ENCODE peak calls at places on chromosome 17, in eight cellular contexts. One of them, this sample, is unnamed.
A peak's percentile ranks its signal among the peaks of the same experiment; 100 is the strongest.

GRCh38 chr17:64354396-64354795 is 36.3 kb downstream of the PECAM1 start:
- DNase-seq in OCI-LY7: no peak
- DNase-seq in SJSA1: no peak
- DNase-seq in Karpas-422: no peak
- DNase-seq in tibial artery: peak; percentile 24
- DNase-seq in neuronal stem cell: no peak
- DNase-seq in fibroblast of lung: no peak
- DNase-seq in mesenchymal stem cell: no peak
- DNase-seq in this sample: no peak

GRCh38 chr17:58224315-58224714 is 5.3 kb upstream of the MKS1 start:
- DNase-seq in OCI-LY7: no peak
- DNase-seq in SJSA1: no peak
- DNase-seq in Karpas-422: no peak
- DNase-seq in tibial artery: no peak
- DNase-seq in neuronal stem cell: no peak
- DNase-seq in fibroblast of lung: peak; percentile 11
- DNase-seq in mesenchymal stem cell: peak; percentile 36
- DNase-seq in this sample: no peak

GRCh38 chr17:6796887-6797490 is 21.0 kb downstream of the FBXO39 start:
- DNase-seq in OCI-LY7: no peak
- DNase-seq in SJSA1: no peak
- DNase-seq in Karpas-422: no peak
- DNase-seq in tibial artery: no peak
- DNase-seq in neuronal stem cell: no peak
- DNase-seq in fibroblast of lung: no peak
- DNase-seq in mesenchymal stem cell: no peak
- DNase-seq in this sample: no peak

GRCh38 chr17:41518789-41519449 is at the start of gene KRT15:
- DNase-seq in OCI-LY7: no peak
- DNase-seq in SJSA1: no peak
- DNase-seq in Karpas-422: no peak
- DNase-seq in tibial artery: no peak
- DNase-seq in neuronal stem cell: no peak
- DNase-seq in fibroblast of lung: no peak
- DNase-seq in mesenchymal stem cell: no peak
- DNase-seq in this sample: peak; percentile 15

GRCh38 chr17:61405686-61406542 is 6.3 kb downstream of the TBX2 start:
- DNase-seq in OCI-LY7: no peak
- DNase-seq in SJSA1: no peak
- DNase-seq in Karpas-422: no peak
- DNase-seq in tibial artery: peak; percentile 67
- DNase-seq in neuronal stem cell: no peak
- DNase-seq in fibroblast of lung: peak; percentile 52
- DNase-seq in mesenchymal stem cell: no peak
- DNase-seq in this sample: no peak

GRCh38 chr17:32323784-32324590 is 18.0 kb downstream of the C17orf75 start:
- DNase-seq in OCI-LY7: no peak
- DNase-seq in SJSA1: peak; percentile 52
- DNase-seq in Karpas-422: no peak
- DNase-seq in tibial artery: no peak
- DNase-seq in neuronal stem cell: peak; percentile 39
- DNase-seq in fibroblast of lung: no peak
- DNase-seq in mesenchymal stem cell: peak; percentile 51
- DNase-seq in this sample: no peak

GRCh38 chr17:80279895-80280294 is 19.2 kb downstream of the RNF213 start:
- DNase-seq in OCI-LY7: no peak
- DNase-seq in SJSA1: no peak
- DNase-seq in Karpas-422: no peak
- DNase-seq in tibial artery: no peak
- DNase-seq in neuronal stem cell: no peak
- DNase-seq in fibroblast of lung: peak; percentile 65
- DNase-seq in mesenchymal stem cell: peak; percentile 58
- DNase-seq in this sample: peak; percentile 73

GRCh38 chr17:49964539-49965521 is 4.2 kb upstream of the DLX4 start:
- DNase-seq in OCI-LY7: no peak
- DNase-seq in SJSA1: no peak
- DNase-seq in Karpas-422: no peak
- DNase-seq in tibial artery: no peak
- DNase-seq in neuronal stem cell: no peak
- DNase-seq in fibroblast of lung: peak; percentile 11
- DNase-seq in mesenchymal stem cell: peak; percentile 17
- DNase-seq in this sample: no peak

GRCh38 chr17:81710514-81711308 is 1.4 kb upstream of the SLC25A10 start:
- DNase-seq in OCI-LY7: peak; percentile 34
- DNase-seq in SJSA1: no peak
- DNase-seq in Karpas-422: no peak
- DNase-seq in tibial artery: no peak
- DNase-seq in neuronal stem cell: no peak
- DNase-seq in fibroblast of lung: no peak
- DNase-seq in mesenchymal stem cell: peak; percentile 36
- DNase-seq in this sample: no peak

GRCh38 chr17:60493847-60494321 is 32.2 kb downstream of the APPBP2 start:
- DNase-seq in OCI-LY7: no peak
- DNase-seq in SJSA1: no peak
- DNase-seq in Karpas-422: no peak
- DNase-seq in tibial artery: no peak
- DNase-seq in neuronal stem cell: no peak
- DNase-seq in fibroblast of lung: no peak
- DNase-seq in mesenchymal stem cell: peak; percentile 78
- DNase-seq in this sample: no peak

GRCh38 chr17:7220593-7221280 is 999 bp downstream of the ACADVL start:
- DNase-seq in OCI-LY7: peak; percentile 74
- DNase-seq in SJSA1: peak; percentile 59
- DNase-seq in Karpas-422: peak; percentile 89
- DNase-seq in tibial artery: no peak
- DNase-seq in neuronal stem cell: no peak
- DNase-seq in fibroblast of lung: peak; percentile 67
- DNase-seq in mesenchymal stem cell: peak; percentile 67
- DNase-seq in this sample: peak; percentile 65

GRCh38 chr17:50569592-50569991 is 9.1 kb downstream of the CACNA1G start:
- DNase-seq in OCI-LY7: no peak
- DNase-seq in SJSA1: no peak
- DNase-seq in Karpas-422: no peak
- DNase-seq in tibial artery: no peak
- DNase-seq in neuronal stem cell: no peak
- DNase-seq in fibroblast of lung: no peak
- DNase-seq in mesenchymal stem cell: no peak
- DNase-seq in this sample: no peak

GRCh38 chr17:28926366-28926765 is 23.5 kb upstream of the DHRS13 start:
- DNase-seq in OCI-LY7: no peak
- DNase-seq in SJSA1: no peak
- DNase-seq in Karpas-422: no peak
- DNase-seq in tibial artery: no peak
- DNase-seq in neuronal stem cell: no peak
- DNase-seq in fibroblast of lung: no peak
- DNase-seq in mesenchymal stem cell: no peak
- DNase-seq in this sample: no peak
- H3K36me3 ChIP-seq in OCI-LY7: peaks cover 97% of the 10 kb centered on the region
- H3K36me3 ChIP-seq in SJSA1: peaks cover 71% of the 10 kb centered on the region
- H3K36me3 ChIP-seq in Karpas-422: peaks cover 54% of the 10 kb centered on the region
- H3K36me3 ChIP-seq in tibial artery: peaks cover 37% of the 10 kb centered on the region
- H3K36me3 ChIP-seq in neuronal stem cell: peaks cover 21% of the 10 kb centered on the region
- H3K36me3 ChIP-seq in fibroblast of lung: peaks cover 5% of the 10 kb centered on the region
- H3K36me3 ChIP-seq in mesenchymal stem cell: peaks cover 24% of the 10 kb centered on the region
- H3K36me3 ChIP-seq in this sample: peaks cover 6% of the 10 kb centered on the region

DNA sequence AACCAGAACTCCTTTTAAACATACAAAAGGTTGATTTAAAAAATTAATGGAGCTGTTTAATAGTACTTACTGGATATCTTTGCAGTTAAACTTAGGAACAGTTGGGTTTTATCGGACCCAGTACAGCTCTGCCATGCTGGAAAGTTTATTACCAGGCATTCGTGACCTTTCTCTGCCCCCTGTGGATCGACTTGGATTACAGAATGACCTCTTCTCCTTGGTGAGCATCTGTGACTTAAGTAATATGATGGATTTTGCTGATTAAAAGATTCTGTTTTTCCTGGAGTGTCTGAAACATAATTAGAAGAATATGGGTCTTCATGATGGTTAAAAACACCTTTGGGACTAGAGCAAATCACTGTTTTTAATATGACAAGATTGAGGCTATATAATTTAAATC is 45.9 kb upstream of the KPNB1 start:
- DNase-seq in OCI-LY7: no peak
- DNase-seq in SJSA1: no peak
- DNase-seq in Karpas-422: peak; percentile 31
- DNase-seq in tibial artery: no peak
- DNase-seq in neuronal stem cell: no peak
- DNase-seq in fibroblast of lung: no peak
- DNase-seq in mesenchymal stem cell: no peak
- DNase-seq in this sample: no peak
- H3K36me3 ChIP-seq in OCI-LY7: peaks cover 76% of the 10 kb centered on the region
- H3K36me3 ChIP-seq in SJSA1: peaks cover 74% of the 10 kb centered on the region
- H3K36me3 ChIP-seq in Karpas-422: peaks cover 37% of the 10 kb centered on the region
- H3K36me3 ChIP-seq in tibial artery: peaks cover 46% of the 10 kb centered on the region
- H3K36me3 ChIP-seq in neuronal stem cell: peaks cover 14% of the 10 kb centered on the region
- H3K36me3 ChIP-seq in fibroblast of lung: peaks cover 9% of the 10 kb centered on the region
- H3K36me3 ChIP-seq in mesenchymal stem cell: peaks cover 29% of the 10 kb centered on the region
- H3K36me3 ChIP-seq in this sample: peaks cover 3% of the 10 kb centered on the region

DNA sequence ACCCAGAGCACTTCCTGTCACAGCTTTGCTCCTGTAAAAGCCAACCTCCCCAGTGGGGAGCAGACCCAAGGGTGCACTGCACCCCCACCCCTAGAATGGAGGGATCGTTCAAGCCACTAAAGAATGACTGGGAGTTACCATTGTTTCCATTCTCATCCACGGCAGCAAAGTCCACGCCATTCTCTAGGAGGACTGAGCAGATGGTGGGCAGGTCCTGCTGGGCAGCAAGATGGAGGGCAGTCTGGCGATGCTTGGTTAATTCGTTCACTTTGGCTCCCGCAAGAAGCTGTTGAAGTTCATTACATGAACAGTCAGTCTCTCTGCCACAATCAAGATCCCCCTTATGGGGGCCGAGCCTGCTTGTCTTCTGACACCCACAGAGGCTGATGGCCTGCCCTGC is 30.8 kb downstream of the CYB5D2 start:
- DNase-seq in OCI-LY7: no peak
- DNase-seq in SJSA1: no peak
- DNase-seq in Karpas-422: no peak
- DNase-seq in tibial artery: no peak
- DNase-seq in neuronal stem cell: no peak
- DNase-seq in fibroblast of lung: no peak
- DNase-seq in mesenchymal stem cell: no peak
- DNase-seq in this sample: no peak
- H3K36me3 ChIP-seq in OCI-LY7: peaks cover 100% of the 10 kb centered on the region
- H3K36me3 ChIP-seq in SJSA1: peaks cover 97% of the 10 kb centered on the region
- H3K36me3 ChIP-seq in Karpas-422: peaks cover 42% of the 10 kb centered on the region
- H3K36me3 ChIP-seq in tibial artery: peaks cover 95% of the 10 kb centered on the region
- H3K36me3 ChIP-seq in neuronal stem cell: peaks cover 79% of the 10 kb centered on the region
- H3K36me3 ChIP-seq in fibroblast of lung: peaks cover 48% of the 10 kb centered on the region
- H3K36me3 ChIP-seq in mesenchymal stem cell: peaks cover 90% of the 10 kb centered on the region
- H3K36me3 ChIP-seq in this sample: peaks cover 100% of the 10 kb centered on the region

GRCh38 chr17:75491680-75492079 is 23.7 kb downstream of the CASKIN2 start:
- DNase-seq in OCI-LY7: no peak
- DNase-seq in SJSA1: no peak
- DNase-seq in Karpas-422: no peak
- DNase-seq in tibial artery: no peak
- DNase-seq in neuronal stem cell: no peak
- DNase-seq in fibroblast of lung: no peak
- DNase-seq in mesenchymal stem cell: no peak
- DNase-seq in this sample: no peak

GRCh38 chr17:75493476-75494129 is 21.7 kb downstream of the CASKIN2 start:
- DNase-seq in OCI-LY7: no peak
- DNase-seq in SJSA1: no peak
- DNase-seq in Karpas-422: no peak
- DNase-seq in tibial artery: no peak
- DNase-seq in neuronal stem cell: no peak
- DNase-seq in fibroblast of lung: no peak
- DNase-seq in mesenchymal stem cell: no peak
- DNase-seq in this sample: no peak

GRCh38 chr17:75494326-75494877 is 20.9 kb downstream of the CASKIN2 start:
- DNase-seq in OCI-LY7: no peak
- DNase-seq in SJSA1: peak; percentile 85
- DNase-seq in Karpas-422: no peak
- DNase-seq in tibial artery: no peak
- DNase-seq in neuronal stem cell: no peak
- DNase-seq in fibroblast of lung: no peak
- DNase-seq in mesenchymal stem cell: no peak
- DNase-seq in this sample: no peak

GRCh38 chr17:75490953-75491649 is 24.2 kb downstream of the CASKIN2 start:
- DNase-seq in OCI-LY7: no peak
- DNase-seq in SJSA1: no peak
- DNase-seq in Karpas-422: no peak
- DNase-seq in tibial artery: no peak
- DNase-seq in neuronal stem cell: no peak
- DNase-seq in fibroblast of lung: no peak
- DNase-seq in mesenchymal stem cell: no peak
- DNase-seq in this sample: no peak

DNA sequence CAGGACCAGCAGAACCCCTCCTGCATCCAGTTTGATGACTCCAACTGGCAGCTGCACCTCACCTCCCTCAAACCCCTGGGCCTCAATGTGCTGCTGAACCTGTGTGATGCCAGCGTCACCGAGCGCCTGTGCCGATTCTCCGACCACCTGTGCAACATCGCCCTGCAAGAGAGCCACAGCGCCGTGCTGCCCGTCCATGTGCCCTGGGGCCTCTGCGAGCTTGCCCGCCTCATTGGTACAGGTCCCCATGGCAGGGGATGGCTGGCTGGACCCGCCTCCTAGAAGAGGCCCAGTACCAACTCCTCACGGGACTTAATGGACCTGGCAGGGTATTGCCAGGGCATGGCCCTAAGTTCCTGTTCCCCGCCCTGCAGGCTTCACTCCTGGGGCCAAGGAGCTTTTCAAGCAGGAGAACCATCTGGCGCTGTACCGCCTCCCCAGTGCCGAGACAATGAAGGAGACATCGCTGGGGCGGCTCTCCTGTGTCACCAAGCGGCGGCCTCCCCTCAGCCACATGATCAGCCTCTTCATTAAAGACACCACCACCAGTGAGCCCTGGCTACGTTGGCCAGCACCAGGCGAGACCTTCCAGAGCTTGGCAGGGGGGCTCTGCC is 22.7 kb downstream of the CASKIN2 start:
- DNase-seq in OCI-LY7: no peak
- DNase-seq in SJSA1: no peak
- DNase-seq in Karpas-422: no peak
- DNase-seq in tibial artery: no peak
- DNase-seq in neuronal stem cell: no peak
- DNase-seq in fibroblast of lung: no peak
- DNase-seq in mesenchymal stem cell: no peak
- DNase-seq in this sample: no peak
- H3K36me3 ChIP-seq in OCI-LY7: no peaks in the 10 kb centered on the region
- H3K36me3 ChIP-seq in SJSA1: peaks cover 86% of the 10 kb centered on the region
- H3K36me3 ChIP-seq in Karpas-422: no peaks in the 10 kb centered on the region
- H3K36me3 ChIP-seq in tibial artery: peaks cover 70% of the 10 kb centered on the region
- H3K36me3 ChIP-seq in neuronal stem cell: peaks cover 48% of the 10 kb centered on the region
- H3K36me3 ChIP-seq in fibroblast of lung: peaks cover 13% of the 10 kb centered on the region
- H3K36me3 ChIP-seq in mesenchymal stem cell: peaks cover 94% of the 10 kb centered on the region
- H3K36me3 ChIP-seq in this sample: no peaks in the 10 kb centered on the region